ENCODE peak calls at places on chromosomes 2 and 18, in nine cellular contexts. I, K, X, V, G, L, J, N and M are unnamed samples.

GRCh38 chr2:80281083-80281482 is 23.5 kb downstream of the LRRTM1 start:
- DNase-seq in X (no peak), I (no peak), J (no peak), L (no peak), G (no peak), V (no peak), N (no peak), K (no peak), M (no peak)

GRCh38 chr2:20179755-20180594 is 45.0 kb downstream of the SDC1 start:
- DNase-seq in J (no peak), K (peak), L (peak), N (no peak), G (no peak), X (peak), I (peak), V (no peak), M (no peak)

GRCh38 chr2:150107816-150108215 is 379.7 kb downstream of the RND3 start:
- DNase-seq in G (no peak), L (no peak), V (no peak), X (no peak), I (no peak), K (peak), N (no peak), J (no peak), M (no peak)

GRCh38 chr2:241863021-241863954 is 4.6 kb upstream of the PDCD1 start:
- DNase-seq in J (peak), X (no peak), G (peak), L (no peak), K (no peak), I (no peak), N (no peak), V (no peak), M (no peak)

GRCh38 chr2:63846487-63846886 is 4.8 kb downstream of the UGP2 start:
- DNase-seq in G (no peak), N (no peak), X (no peak), K (no peak), L (no peak), J (no peak), I (no peak), V (no peak), M (no peak)

GRCh38 chr2:175557810-175558377 is 376.4 kb upstream of the ATP5MC3 start:
- DNase-seq in J (no peak), I (no peak), K (no peak), G (no peak), X (no peak), V (peak), N (no peak), L (no peak), M (no peak)

GRCh38 chr18:48946329-48946835 is 4.4 kb downstream of the SMAD7 start:
- DNase-seq in L (no peak), J (no peak), V (no peak), X (no peak), G (no peak), K (peak), N (no peak), I (peak), M (no peak)

GRCh38 chr2:29011650-29012060 is 30.6 kb downstream of the TOGARAM2 start:
- DNase-seq in X (no peak), V (peak), I (peak), L (no peak), K (no peak), N (peak), G (peak), J (peak), M (no peak)

GRCh38 chr2:118576109-118576855 is 271.2 kb downstream of the EN1 start:
- DNase-seq in J (no peak), I (no peak), G (no peak), K (no peak), L (no peak), V (no peak), X (no peak), N (no peak), M (no peak)

GRCh38 chr2:100013892-100014677 is 128.3 kb downstream of the AFF3 start:
- DNase-seq in I (peak), X (peak), K (peak), L (no peak), N (no peak), G (no peak), V (no peak), J (peak), M (no peak)

GRCh38 chr2:239222346-239223028 is 178.3 kb downstream of the HDAC4 start:
- DNase-seq in N (no peak), X (no peak), I (peak), V (peak), J (no peak), L (no peak), G (no peak), K (no peak), M (no peak)

GRCh38 chr18:28637897-28638296 is 461.0 kb upstream of the CDH2 start:
- DNase-seq in L (no peak), J (no peak), I (no peak), G (no peak), N (no peak), K (no peak), X (no peak), V (no peak), M (no peak)

DNA sequence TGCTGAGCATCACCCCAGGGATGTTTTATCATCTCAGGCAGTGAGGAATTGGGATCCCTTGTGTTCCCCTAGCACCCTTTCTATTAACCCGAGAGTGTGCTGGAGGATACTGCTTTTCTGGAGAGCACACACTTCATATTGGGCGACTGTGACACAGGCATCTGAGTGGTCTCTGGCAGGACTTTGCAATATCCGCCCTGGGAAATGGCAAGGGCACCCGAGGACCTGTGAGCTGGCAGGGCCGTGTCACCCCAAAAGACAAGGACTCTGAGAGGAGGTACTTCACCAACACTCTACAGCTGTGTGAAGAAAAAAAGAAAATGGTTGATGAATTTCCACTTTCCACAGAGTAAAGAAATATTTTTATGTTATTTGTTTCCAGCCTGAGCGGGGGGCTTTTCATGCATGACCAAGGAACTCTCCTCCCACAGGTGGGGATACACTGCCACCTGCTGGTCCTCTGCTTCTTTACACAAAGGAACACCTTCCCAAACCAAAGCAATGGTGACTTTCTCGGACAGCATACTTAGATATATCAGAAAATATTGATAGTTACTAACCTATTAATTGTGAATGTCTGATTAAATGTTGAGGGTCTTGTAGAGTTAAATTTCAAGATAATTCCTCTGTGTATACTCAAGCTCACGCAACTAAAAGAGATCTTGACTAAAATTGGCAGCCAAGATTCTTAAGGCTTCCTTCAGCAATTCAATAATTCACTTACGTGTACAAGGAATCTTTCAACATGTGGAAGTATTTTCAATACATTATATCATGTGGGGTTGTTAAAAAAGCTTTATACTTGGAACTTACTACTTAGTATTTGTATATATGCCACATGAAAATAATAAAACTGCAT is 45.9 kb upstream of the REG3G start:
- DNase-seq in I (peak), L (no peak), N (no peak), G (peak), K (no peak), X (peak), J (no peak), V (peak), M (peak)
- TF ChIP-seq CTCF in I (no peak), L (peak), N (no peak), G (peak), K (peak), X (peak), J (peak), V (peak), M (peak)

GRCh38 chr2:127643698-127644660 is 2.0 kb upstream of the GPR17 start:
- DNase-seq in J (no peak), N (no peak), I (no peak), K (no peak), L (no peak), G (peak), X (no peak), V (no peak), M (no peak)
- TF ChIP-seq CTCF in J (peak), N (no peak), I (no peak), K (no peak), L (no peak), G (no peak), X (peak), V (no peak), M (peak)

GRCh38 chr18:76131738-76132137 is 363.3 kb downstream of the ZNF516 start:
- DNase-seq in J (no peak), X (no peak), G (peak), N (no peak), V (peak), I (no peak), K (peak), L (no peak), M (no peak)

GRCh38 chr18:76130845-76131244 is 364.2 kb downstream of the ZNF516 start:
- DNase-seq in L (no peak), G (no peak), N (no peak), K (no peak), X (no peak), J (no peak), V (no peak), I (no peak), M (no peak)

GRCh38 chr18:76121049-76121448 is 374.0 kb downstream of the ZNF516 start:
- DNase-seq in J (no peak), G (no peak), L (no peak), I (no peak), V (no peak), K (no peak), X (no peak), N (no peak), M (no peak)

GRCh38 chr18:76126327-76126726 is 368.7 kb downstream of the ZNF516 start:
- DNase-seq in K (no peak), X (peak), V (no peak), J (peak), N (no peak), L (no peak), G (no peak), I (no peak), M (no peak)
- TF ChIP-seq CTCF in K (no peak), X (peak), V (no peak), J (peak), N (no peak), L (no peak), G (no peak), I (no peak), M (peak)

GRCh38 chr2:21415234-21415633 is 291.5 kb downstream of the TDRD15 start:
- DNase-seq in G (no peak), L (no peak), N (no peak), J (no peak), V (no peak), K (no peak), X (peak), I (no peak), M (no peak)
- TF ChIP-seq CTCF in G (no peak), L (no peak), N (no peak), J (peak), V (no peak), K (peak), X (peak), I (no peak), M (peak)